ENCODE peak calls at places on chromosome 5, in four cellular contexts. C is body of pancreas; B is sigmoid colon; L is CD8-positive, alpha-beta T cell. X is an unnamed sample.

GRCh38 chr5:168039485-168040005 is 251.9 kb upstream of the WWC1 start:
- DNase-seq in C (no peak), B (no peak), L (no peak), X (no peak)

GRCh38 chr5:73448072-73448432 is 525 bp downstream of the FOXD1 start:
- DNase-seq in C (no peak), B (no peak), L (peak; percentile 60), X (peak; percentile 64)

GRCh38 chr5:178460598-178461425 is 129.4 kb downstream of the COL23A1 start:
- DNase-seq in C (peak; percentile 68), B (no peak), L (peak; percentile 57), X (no peak)

GRCh38 chr5:93941897-93942296 is 200.5 kb upstream of the POU5F2 start:
- DNase-seq in C (no peak), B (no peak), L (no peak), X (no peak)

GRCh38 chr5:110105692-110106091 is 416.0 kb downstream of the MAN2A1 start:
- DNase-seq in C (peak; percentile 21), B (peak; percentile 59), L (no peak), X (no peak)

GRCh38 chr5:170162631-170163321 is 57.1 kb downstream of the FOXI1 start:
- DNase-seq in C (no peak), B (no peak), L (no peak), X (no peak)

GRCh38 chr5:154031923-154032489 is 6.7 kb downstream of the FAM114A2 start:
- DNase-seq in C (no peak), B (no peak), L (no peak), X (no peak)

GRCh38 chr5:139698461-139699146 is 50.5 kb downstream of the CXXC5 start:
- DNase-seq in C (peak; percentile 90), B (peak; percentile 90), L (no peak), X (no peak)

GRCh38 chr5:168136340-168136739 is 155.1 kb upstream of the WWC1 start:
- DNase-seq in C (peak; percentile 35), B (no peak), L (no peak), X (no peak)

GRCh38 chr5:88805151-88805784 is 77.7 kb downstream of the MEF2C start:
- DNase-seq in C (no peak), B (no peak), L (no peak), X (no peak)

GRCh38 chr5:10695055-10695649 is 65.9 kb downstream of the DAP start:
- DNase-seq in C (peak; percentile 83), B (peak; percentile 86), L (no peak), X (peak; percentile 83)

GRCh38 chr5:102289251-102289899 is 6.7 kb downstream of the SLCO4C1 start:
- DNase-seq in C (no peak), B (no peak), L (no peak), X (no peak)

GRCh38 chr5:68587181-68587580 is 371.6 kb downstream of the PIK3R1 start:
- DNase-seq in C (no peak), B (no peak), L (no peak), X (no peak)

GRCh38 chr5:6449465-6450158 is 953 bp downstream of the UBE2QL1 start:
- DNase-seq in C (no peak), B (no peak), L (no peak), X (no peak)
- H3K4me3 ChIP-seq in C (no peak overlapping the region), B (peak overlapping the region; percentile 33), L (no peak overlapping the region), X (peak overlapping the region; percentile 21)

GRCh38 chr5:51382508-51382758 is 815 bp upstream of the ISL1 start:
- DNase-seq in C (no peak), B (no peak), L (no peak), X (no peak)

GRCh38 chr5:51381801-51382507 is 1.3 kb upstream of the ISL1 start:
- DNase-seq in C (no peak), B (no peak), L (no peak), X (no peak)

GRCh38 chr5:51378778-51379652 is 4.2 kb upstream of the ISL1 start:
- DNase-seq in C (peak; percentile 12), B (no peak), L (no peak), X (no peak)

GRCh38 chr5:51382759-51383493 is at the start of gene ISL1:
- DNase-seq in C (peak; percentile 46), B (peak; percentile 90), L (no peak), X (peak; percentile 94)

GRCh38 chr5:51380603-51381207 is 2.5 kb upstream of the ISL1 start:
- DNase-seq in C (no peak), B (no peak), L (no peak), X (no peak)
- TF ChIP-seq CTCF in C (peak; percentile 12), B (peak; percentile 54), L (no peak), X (peak; percentile 96)

DNA sequence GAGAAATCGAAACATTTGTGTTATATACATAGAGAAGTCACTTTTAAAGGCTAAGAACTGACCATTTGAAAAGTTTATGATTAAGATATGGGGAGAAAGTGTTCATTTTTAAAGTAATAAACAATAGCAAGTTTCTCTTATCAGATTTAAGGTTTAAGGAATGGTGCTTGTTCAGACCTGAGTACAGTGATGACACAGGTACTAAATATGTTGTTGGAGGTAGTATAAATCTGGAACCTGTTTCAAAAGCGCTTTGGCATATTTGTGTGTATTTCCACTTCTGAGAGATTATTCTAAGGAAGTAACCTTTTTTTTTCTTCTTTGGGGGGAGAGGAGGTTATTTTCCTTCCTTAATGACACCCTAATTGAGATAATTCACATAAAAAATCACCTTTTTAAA is 18.4 kb downstream of the CDC42SE2 start:
- DNase-seq in C (no peak), B (no peak), L (no peak), X (no peak)
- H3K4me3 ChIP-seq in C (no peak overlapping the region), B (no peak overlapping the region), L (peak overlapping the region; percentile 47), X (peak overlapping the region; percentile 3)

GRCh38 chr5:177374211-177374610 is 10.0 kb upstream of the SLC34A1 start:
- DNase-seq in C (no peak), B (no peak), L (no peak), X (no peak)

GRCh38 chr5:177373806-177374205 is 10.4 kb upstream of the SLC34A1 start:
- DNase-seq in C (no peak), B (no peak), L (no peak), X (no peak)

GRCh38 chr5:177378884-177379883 is 5.0 kb upstream of the SLC34A1 start:
- DNase-seq in C (no peak), B (no peak), L (no peak), X (no peak)

GRCh38 chr5:177377851-177378776 is 6.1 kb upstream of the SLC34A1 start:
- DNase-seq in C (no peak), B (no peak), L (no peak), X (no peak)

GRCh38 chr5:177376107-177376506 is 8.1 kb upstream of the SLC34A1 start:
- DNase-seq in C (no peak), B (no peak), L (no peak), X (no peak)
- TF ChIP-seq CTCF in C (no peak), B (no peak), L (no peak), X (no peak)

DNA sequence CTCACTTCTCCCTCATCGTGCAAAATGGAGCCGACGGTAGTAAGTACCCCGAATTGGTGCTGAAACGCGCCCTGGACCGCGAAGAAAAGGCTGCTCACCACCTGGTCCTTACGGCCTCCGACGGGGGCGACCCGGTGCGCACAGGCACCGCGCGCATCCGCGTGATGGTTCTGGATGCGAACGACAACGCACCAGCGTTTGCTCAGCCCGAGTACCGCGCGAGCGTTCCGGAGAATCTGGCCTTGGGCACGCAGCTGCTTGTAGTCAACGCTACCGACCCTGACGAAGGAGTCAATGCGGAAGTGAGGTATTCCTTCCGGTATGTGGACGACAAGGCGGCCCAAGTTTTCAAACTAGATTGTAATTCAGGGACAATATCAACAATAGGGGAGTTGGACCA is 979 bp downstream of the PCDHGA12 start:
- DNase-seq in C (no peak), B (no peak), L (no peak), X (no peak)
- H3K4me3 ChIP-seq in C (no peak overlapping the region), B (no peak overlapping the region), L (no peak overlapping the region), X (no peak overlapping the region)

DNA sequence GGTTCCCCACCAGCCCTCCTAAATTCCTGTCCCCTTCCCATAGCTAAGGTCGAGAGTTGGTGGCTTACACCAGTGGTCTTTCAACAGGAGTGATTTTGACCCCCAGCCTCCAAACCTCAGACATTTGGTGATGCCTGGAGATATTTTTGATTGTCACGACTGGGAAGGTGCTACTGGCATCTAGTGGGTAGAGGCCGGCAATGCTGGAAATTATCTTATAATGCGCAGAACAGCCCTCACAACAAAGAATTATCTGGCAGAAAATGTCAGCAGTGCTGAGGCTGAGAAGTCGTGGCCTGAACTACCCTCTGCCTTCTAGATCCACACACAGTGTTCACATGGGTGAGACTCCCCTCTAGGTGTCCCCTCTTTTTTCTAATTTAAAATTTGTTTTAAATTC is 69.6 kb downstream of the IL31RA start:
- DNase-seq in C (no peak), B (no peak), L (peak; percentile 17), X (no peak)
- TF ChIP-seq CTCF in C (no peak), B (no peak), L (no peak), X (peak; percentile 79)

GRCh38 chr5:132840896-132841818 is 10.7 kb upstream of the SHROOM1 start:
- DNase-seq in C (no peak), B (no peak), L (no peak), X (no peak)

GRCh38 chr5:132839426-132840301 is 9.2 kb upstream of the SHROOM1 start:
- DNase-seq in C (no peak), B (no peak), L (no peak), X (no peak)

GRCh38 chr5:132837868-132838267 is 7.4 kb upstream of the SHROOM1 start:
- DNase-seq in C (no peak), B (no peak), L (no peak), X (no peak)

GRCh38 chr5:132838516-132839282 is 8.3 kb upstream of the SHROOM1 start:
- DNase-seq in C (no peak), B (no peak), L (no peak), X (no peak)

DNA sequence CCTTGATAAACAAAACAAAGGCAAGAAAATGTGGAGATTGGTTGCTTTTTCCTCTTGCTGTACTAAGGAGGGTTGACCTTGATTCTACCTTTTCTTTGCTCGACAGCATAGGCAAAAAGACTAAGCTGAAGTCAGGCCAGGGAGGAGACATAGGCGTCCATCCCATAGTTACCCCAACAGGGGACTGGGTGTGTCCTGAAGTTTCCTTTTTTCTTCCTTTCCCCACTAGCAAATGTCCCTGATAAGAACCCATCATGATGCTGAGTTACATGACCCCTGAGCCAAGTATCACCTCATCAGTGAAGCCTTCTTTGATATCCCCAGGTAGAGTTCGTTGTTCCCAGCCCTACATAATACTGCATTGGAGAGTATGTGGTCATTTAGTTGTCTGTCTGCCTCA is 9.9 kb upstream of the SHROOM1 start:
- DNase-seq in C (no peak), B (no peak), L (no peak), X (no peak)
- H3K4me3 ChIP-seq in C (no peak overlapping the region), B (no peak overlapping the region), L (no peak overlapping the region), X (no peak overlapping the region)

X was measured in RWPE2.